ENCODE peak calls at places on chromosome 20, in ten cellular contexts. C is CD8-positive, alpha-beta T cell; R is brain microvascular endothelial cell; O is cardiac fibroblast; M is choroid plexus epithelial cell; V is HCT116; Z is fibroblast of lung; F is HFF-Myc; I is right lobe of liver; J is sigmoid colon. G is an unnamed sample.
A peak's percentile ranks its signal among the peaks of the same experiment; 100 is the strongest.

GRCh38 chr20:50278684-50279531 is 88.3 kb downstream of the CEBPB start:
- DNase-seq in I (peak; percentile 85), Z (peak; percentile 54), F (no peak), O (peak; percentile 58), C (no peak), R (no peak), V (peak; percentile 40), J (peak; percentile 81), M (peak; percentile 28), G (no peak)

GRCh38 chr20:21511850-21512633 is 1.8 kb downstream of the NKX2-2 start:
- DNase-seq in R (no peak), Z (no peak), J (no peak), C (no peak), F (no peak), I (no peak), V (no peak), M (no peak), O (no peak), G (no peak)

GRCh38 chr20:19903168-19903676 is 113.9 kb upstream of the NAA20 start:
- DNase-seq in O (peak; percentile 45), I (peak; percentile 27), J (peak; percentile 79), V (no peak), F (no peak), Z (peak; percentile 84), M (peak; percentile 78), C (no peak), R (peak; percentile 43), G (no peak)

GRCh38 chr20:36684747-36685146 is 38.8 kb upstream of the SLA2 start:
- DNase-seq in Z (no peak), I (no peak), V (no peak), C (no peak), O (no peak), F (no peak), R (no peak), J (no peak), M (no peak), G (no peak)

GRCh38 chr20:3093861-3094361 is 9.4 kb upstream of the AVP start:
- DNase-seq in M (no peak), O (no peak), F (no peak), V (no peak), C (peak; percentile 81), J (no peak), I (no peak), R (no peak), Z (no peak), G (no peak)

GRCh38 chr20:4544765-4545164 is 176.9 kb upstream of the PRND start:
- DNase-seq in O (no peak), C (no peak), M (peak; percentile 47), V (no peak), F (no peak), J (no peak), R (no peak), Z (peak; percentile 91), I (no peak), G (peak; percentile 42)

GRCh38 chr20:13775867-13776266 is 8.9 kb downstream of the ESF1 start:
- DNase-seq in I (no peak), V (no peak), C (no peak), J (no peak), O (no peak), R (no peak), F (no peak), Z (no peak), M (no peak), G (no peak)

GRCh38 chr20:34473262-34473883 is 42.8 kb upstream of the DYNLRB1 start:
- DNase-seq in O (peak; percentile 60), F (peak; percentile 25), M (peak; percentile 70), V (peak; percentile 48), C (peak; percentile 37), R (peak; percentile 43), J (no peak), I (peak; percentile 46), Z (peak; percentile 57), G (no peak)

GRCh38 chr20:62448788-62449187 is 21.4 kb upstream of the RBBP8NL start:
- DNase-seq in R (no peak), J (no peak), C (no peak), V (no peak), I (no peak), F (no peak), M (no peak), O (no peak), Z (no peak), G (no peak)

GRCh38 chr20:62448038-62448437 is 20.7 kb upstream of the RBBP8NL start:
- DNase-seq in I (no peak), C (no peak), Z (no peak), F (no peak), M (no peak), V (no peak), R (no peak), J (no peak), O (no peak), G (no peak)

GRCh38 chr20:62451156-62451767 is 23.9 kb upstream of the RBBP8NL start:
- DNase-seq in R (no peak), F (no peak), I (no peak), J (no peak), C (no peak), Z (no peak), V (no peak), M (no peak), O (no peak), G (no peak)

GRCh38 chr20:62451970-62452369 is 23.8 kb downstream of the GATA5 start:
- DNase-seq in I (no peak), V (no peak), R (no peak), F (no peak), J (no peak), C (no peak), M (no peak), O (no peak), Z (no peak), G (no peak)

DNA sequence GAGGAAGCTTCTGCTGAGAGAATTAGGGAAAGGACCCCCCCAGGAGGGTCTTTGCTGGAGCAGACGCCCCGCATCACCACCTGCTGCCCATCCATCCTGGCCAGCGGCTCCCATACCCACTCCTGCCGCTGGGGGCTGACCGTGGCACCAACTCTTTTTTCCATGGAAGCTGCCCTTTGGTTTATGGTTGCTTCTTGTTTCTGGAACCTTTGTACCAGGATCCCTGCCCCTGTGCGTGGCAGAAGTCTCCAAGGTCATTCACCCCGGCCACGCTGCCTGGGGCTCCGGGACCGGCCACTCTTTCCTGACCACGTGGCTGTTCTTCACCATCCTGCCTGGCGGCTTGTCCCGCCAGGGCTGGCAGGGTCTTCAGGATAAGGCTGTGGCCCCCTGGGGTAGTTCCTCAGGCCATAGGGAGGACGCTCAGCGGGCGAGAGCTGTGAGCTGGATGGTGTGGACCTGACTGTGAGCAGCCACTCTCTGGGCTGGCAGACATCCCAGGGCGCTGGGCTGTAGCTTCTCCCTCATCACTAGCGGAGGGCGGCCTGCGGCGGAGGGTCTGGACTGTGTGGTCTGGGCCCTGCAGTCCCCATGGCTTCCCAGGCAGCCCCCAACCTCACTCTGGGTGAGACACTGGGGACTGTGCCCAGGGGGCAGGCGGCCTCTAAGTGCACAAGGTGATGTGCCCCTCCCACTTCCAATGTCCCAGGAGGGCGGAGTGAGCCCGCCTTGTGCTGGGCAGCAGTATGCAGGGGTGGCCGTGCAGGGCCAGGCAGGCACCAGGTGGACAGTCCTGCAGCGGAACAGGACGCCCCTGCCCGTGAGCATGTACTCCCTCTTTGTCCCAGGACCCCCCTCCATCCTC is 22.8 kb upstream of the RBBP8NL start:
- DNase-seq in V (no peak), J (no peak), R (no peak), F (no peak), M (no peak), Z (no peak), C (no peak), I (no peak), O (no peak), G (no peak)
- TF ChIP-seq CTCF in V (no peak), J (no peak), R (peak; percentile 25), F (no peak), M (peak; percentile 37), Z (no peak), C (no peak), I (peak; percentile 16), O (peak; percentile 3), G (no peak)

GRCh38 chr20:41340327-41341055 is at the start of gene LPIN3:
- DNase-seq in R (peak; percentile 31), C (peak; percentile 42), M (peak; percentile 86), Z (peak; percentile 91), I (peak; percentile 90), F (peak; percentile 78), V (peak; percentile 84), O (peak; percentile 95), J (peak; percentile 94), G (peak; percentile 51)
- H3K4me3 ChIP-seq in R (peak within 1 kb of the TSS; percentile 56), C (peak within 1 kb of the TSS; percentile 15), M (peak within 1 kb of the TSS; percentile 56), Z (peak within 1 kb of the TSS; percentile 70), I (peak within 1 kb of the TSS; percentile 76), F (peak within 1 kb of the TSS; percentile 48), V (peak within 1 kb of the TSS; percentile 70), O (peak within 1 kb of the TSS; percentile 52), J (peak within 1 kb of the TSS; percentile 36), G (peak within 1 kb of the TSS; percentile 54)

GRCh38 chr20:24870876-24871275 is 78.2 kb upstream of the CST7 start:
- DNase-seq in I (no peak), F (no peak), J (peak; percentile 41), O (no peak), M (peak; percentile 5), R (no peak), Z (no peak), V (no peak), C (no peak), G (no peak)

GRCh38 chr20:24875078-24875477 is 74.0 kb upstream of the CST7 start:
- DNase-seq in I (no peak), C (no peak), R (no peak), J (peak; percentile 53), O (no peak), Z (no peak), F (no peak), V (no peak), M (no peak), G (no peak)

GRCh38 chr20:24871429-24872213 is 77.4 kb upstream of the CST7 start:
- DNase-seq in M (peak; percentile 4), Z (no peak), O (no peak), V (no peak), J (peak; percentile 46), F (no peak), I (no peak), C (no peak), R (no peak), G (no peak)

GRCh38 chr20:24873015-24873620 is 76.0 kb upstream of the CST7 start:
- DNase-seq in C (no peak), I (no peak), M (no peak), V (no peak), J (peak; percentile 47), F (no peak), R (no peak), O (no peak), Z (no peak), G (no peak)

DNA sequence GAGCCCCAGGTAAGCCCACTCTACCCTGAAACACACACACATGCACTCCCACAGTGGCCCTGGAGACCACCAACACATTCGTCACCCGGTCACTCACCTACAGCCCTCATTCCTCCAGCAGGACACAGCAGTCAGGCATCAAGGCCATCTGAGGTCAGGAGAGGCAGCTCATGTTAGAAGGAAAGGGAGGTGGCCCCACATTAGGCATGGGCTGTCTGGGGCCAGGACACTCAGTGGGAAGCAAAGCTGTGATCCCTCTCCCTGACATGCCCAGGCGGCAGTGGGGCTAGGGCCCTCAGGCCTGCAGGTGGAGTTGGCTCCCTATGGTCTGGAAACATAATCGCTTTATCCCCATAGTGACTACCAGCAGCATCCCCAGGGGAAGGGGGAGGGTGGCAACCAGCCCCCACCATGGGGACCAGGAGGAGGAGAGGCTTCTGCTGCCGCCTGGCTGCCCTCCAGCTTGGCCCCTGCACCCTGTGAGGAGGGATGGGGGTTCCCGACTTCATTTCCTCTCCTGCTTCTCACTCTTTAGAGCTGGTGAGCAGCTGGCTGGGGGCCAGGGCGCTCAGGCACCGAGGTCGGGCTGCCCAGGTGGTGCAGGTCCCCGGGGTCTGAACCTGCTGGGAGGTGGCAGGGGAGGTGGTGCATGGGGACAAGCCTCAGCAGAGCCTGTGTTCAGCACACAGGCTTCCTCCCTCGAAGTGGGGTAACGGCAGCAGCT is 76.6 kb upstream of the CST7 start:
- DNase-seq in V (no peak), O (no peak), M (no peak), J (peak; percentile 56), Z (no peak), R (no peak), F (no peak), C (no peak), I (no peak), G (no peak)
- TF ChIP-seq CTCF in V (no peak), O (no peak), M (no peak), J (no peak), Z (no peak), R (no peak), F (no peak), C (no peak), I (no peak), G (no peak)

GRCh38 chr20:25859649-25860530 is 163.2 kb upstream of the ZNF337 start:
- DNase-seq in C (peak; percentile 82), V (no peak), I (peak; percentile 85), F (no peak), R (peak; percentile 82), M (peak; percentile 64), Z (peak; percentile 26), J (peak; percentile 84), O (peak; percentile 66), G (no peak)
- H3K4me3 ChIP-seq in C (no peak overlapping the region), V (no peak overlapping the region), I (no peak overlapping the region), F (no peak overlapping the region), R (no peak overlapping the region), M (no peak overlapping the region), Z (no peak overlapping the region), J (peak overlapping the region; percentile 23), O (no peak overlapping the region), G (no peak overlapping the region)

G was measured in BJ.